ENCODE peak calls at places on chromosomes 2 and 18, in nine cellular contexts. Y is GM23248, V is H7, M is cardiac muscle cell, A is bronchial epithelial cell, Z is PC-9, F is fibroblast of mammary gland, T is IMR-90, G is RWPE2. E is an unnamed sample.

GRCh38 chr18:48871391-48872166 is 79.2 kb downstream of the SMAD7 start:
- DNase-seq in Y (no peak), V (no peak), M (no peak), A (no peak), Z (no peak), F (no peak), T (no peak), G (no peak), E (no peak)

GRCh38 chr2:134232868-134233732 is 20.8 kb upstream of the MGAT5 start:
- DNase-seq in Y (peak), V (no peak), M (no peak), A (peak), Z (peak), F (no peak), T (peak), G (no peak), E (no peak)

GRCh38 chr2:241617431-241618154 is 19.4 kb downstream of the THAP4 start:
- DNase-seq in Y (no peak), V (no peak), M (peak), A (peak), Z (no peak), F (no peak), T (no peak), G (no peak), E (peak)

GRCh38 chr2:194301946-194302345 is 1355.1 kb upstream of the SLC39A10 start:
- DNase-seq in Y (no peak), V (no peak), M (no peak), A (no peak), Z (no peak), F (no peak), T (no peak), G (no peak), E (no peak)

GRCh38 chr2:68734688-68735525 is at the start of gene ARHGAP25:
- DNase-seq in Y (no peak), V (no peak), M (no peak), A (no peak), Z (no peak), F (no peak), T (no peak), G (no peak), E (no peak)

GRCh38 chr2:225270053-225270452 is 129.5 kb upstream of the NYAP2 start:
- DNase-seq in Y (no peak), V (no peak), M (no peak), A (no peak), Z (no peak), F (no peak), T (no peak), G (no peak), E (no peak)

GRCh38 chr18:55256568-55257289 is 297.5 kb upstream of the CCDC68 start:
- DNase-seq in Y (peak), V (no peak), M (no peak), A (peak), Z (no peak), F (no peak), T (no peak), G (no peak), E (no peak)

GRCh38 chr2:74528600-74529356 is 728 bp downstream of the AUP1 start:
- DNase-seq in Y (no peak), V (no peak), M (no peak), A (no peak), Z (no peak), F (no peak), T (no peak), G (no peak), E (no peak)

GRCh38 chr2:210517169-210517693 is 39.2 kb upstream of the CPS1 start:
- DNase-seq in Y (no peak), V (no peak), M (no peak), A (no peak), Z (no peak), F (no peak), T (no peak), G (no peak), E (no peak)

GRCh38 chr2:24856791-24857211 is 63.2 kb downstream of the ADCY3 start:
- DNase-seq in Y (peak), V (no peak), M (no peak), A (no peak), Z (no peak), F (peak), T (no peak), G (no peak), E (peak)

GRCh38 chr18:42233908-42234307 is 278.9 kb downstream of the PIK3C3 start:
- DNase-seq in Y (no peak), V (no peak), M (no peak), A (no peak), Z (no peak), F (no peak), T (no peak), G (no peak), E (no peak)

GRCh38 chr2:230267556-230267955 is 42.0 kb downstream of the SP140 start:
- DNase-seq in Y (no peak), V (no peak), M (no peak), A (no peak), Z (no peak), F (no peak), T (no peak), G (no peak), E (no peak)

GRCh38 chr2:216688731-216689360 is 6.5 kb downstream of the IGFBP5 start:
- DNase-seq in Y (no peak), V (peak), M (no peak), A (no peak), Z (no peak), F (no peak), T (no peak), G (no peak), E (no peak)

GRCh38 chr2:216691210-216691741 is 4.1 kb downstream of the IGFBP5 start:
- DNase-seq in Y (peak), V (peak), M (peak), A (peak), Z (peak), F (peak), T (peak), G (no peak), E (peak)

GRCh38 chr2:216689397-216689796 is 6.0 kb downstream of the IGFBP5 start:
- DNase-seq in Y (no peak), V (no peak), M (no peak), A (no peak), Z (no peak), F (no peak), T (no peak), G (no peak), E (no peak)

GRCh38 chr2:216692636-216693413 is 2.5 kb downstream of the IGFBP5 start:
- DNase-seq in Y (peak), V (peak), M (peak), A (peak), Z (no peak), F (no peak), T (peak), G (no peak), E (peak)

DNA sequence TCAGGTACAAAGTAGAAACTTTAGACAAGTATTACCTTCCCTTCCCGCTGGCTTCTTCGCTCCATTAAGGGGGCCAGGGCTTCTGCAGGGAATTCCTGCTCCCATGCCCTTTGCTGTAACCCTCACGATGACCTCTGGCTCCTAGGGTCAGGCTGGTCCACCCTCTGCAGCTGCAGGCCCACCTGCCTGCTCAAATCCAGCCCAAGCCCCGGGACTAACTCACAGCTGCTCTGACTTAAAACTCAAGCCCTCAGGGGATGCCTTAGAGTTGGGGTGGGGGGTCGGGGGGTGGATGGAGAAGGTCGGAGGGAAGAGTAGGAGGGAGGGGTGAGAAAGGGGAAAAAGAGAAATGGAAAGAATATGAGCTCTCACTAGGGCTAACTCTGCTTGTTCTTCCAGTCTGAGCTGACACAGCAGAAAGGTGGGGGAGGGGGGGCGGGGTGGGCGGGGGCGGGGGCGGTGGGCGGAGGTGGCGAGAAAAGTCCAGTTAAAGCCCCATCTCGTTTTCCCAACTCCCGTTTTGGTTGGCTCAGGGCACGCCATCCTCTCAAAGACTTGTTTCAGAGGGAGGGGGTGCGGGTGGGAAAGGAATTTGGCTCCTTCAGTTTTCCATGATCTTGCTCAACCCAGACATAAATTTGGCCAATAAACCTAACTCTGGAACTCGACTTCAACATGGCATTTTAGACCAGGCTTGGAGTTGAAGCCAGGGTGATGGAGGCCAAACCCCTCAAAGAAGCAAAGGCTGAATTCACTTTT is 4.7 kb downstream of the IGFBP5 start:
- DNase-seq in Y (peak), V (peak), M (no peak), A (no peak), Z (no peak), F (peak), T (peak), G (no peak), E (no peak)
- H3K4me3 ChIP-seq in Y (peak), V (no peak), M (peak), A (no peak), Z (no peak), F (no peak), T (peak), G (no peak), E (no peak)

GRCh38 chr2:15941483-15941853 is 1.1 kb downstream of the MYCN start:
- DNase-seq in Y (no peak), V (peak), M (peak), A (no peak), Z (no peak), F (no peak), T (no peak), G (no peak), E (no peak)

GRCh38 chr2:15942711-15943345 is 2.5 kb downstream of the MYCN start:
- DNase-seq in Y (no peak), V (peak), M (peak), A (no peak), Z (no peak), F (no peak), T (no peak), G (no peak), E (no peak)

GRCh38 chr2:15943378-15943851 is 3.1 kb downstream of the MYCN start:
- DNase-seq in Y (no peak), V (peak), M (peak), A (no peak), Z (no peak), F (no peak), T (no peak), G (no peak), E (no peak)

GRCh38 chr2:15940661-15941482 is 522 bp downstream of the MYCN start:
- DNase-seq in Y (peak), V (no peak), M (peak), A (no peak), Z (no peak), F (no peak), T (no peak), G (no peak), E (no peak)

GRCh38 chr2:15941970-15942710 is 1.8 kb downstream of the MYCN start:
- DNase-seq in Y (peak), V (peak), M (peak), A (no peak), Z (no peak), F (no peak), T (no peak), G (no peak), E (no peak)
- H3K4me3 ChIP-seq in Y (peak), V (peak), M (peak), A (no peak), Z (no peak), F (no peak), T (no peak), G (no peak), E (peak)

DNA sequence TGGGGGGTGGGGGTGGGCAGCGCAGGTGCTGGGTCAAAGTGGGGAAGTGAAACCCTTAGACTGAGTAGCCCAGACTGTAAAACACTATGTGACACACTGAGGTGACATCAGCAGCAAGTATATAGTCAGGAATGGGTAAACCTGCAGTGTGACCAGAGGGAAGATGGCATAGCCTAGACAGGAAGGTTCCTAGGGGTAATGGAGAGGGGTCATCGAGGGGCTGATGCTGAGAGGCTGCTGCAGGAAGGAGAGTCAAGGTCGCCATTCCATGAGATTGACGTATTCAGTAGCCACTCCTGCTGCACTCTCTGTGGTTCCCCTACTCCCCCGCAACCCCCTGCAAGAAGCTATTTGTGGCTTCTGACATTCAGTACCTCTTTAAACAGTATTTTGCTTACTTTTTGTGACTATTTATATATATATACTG is 111.7 kb downstream of the CHST9 start:
- DNase-seq in Y (no peak), V (no peak), M (no peak), A (no peak), Z (no peak), F (no peak), T (no peak), G (no peak), E (no peak)
- H3K4me3 ChIP-seq in Y (no peak), V (no peak), M (no peak), A (no peak), Z (no peak), F (no peak), T (no peak), G (no peak), E (no peak)

GRCh38 chr2:61443342-61444041 is 27.4 kb downstream of the USP34 start:
- DNase-seq in Y (no peak), V (no peak), M (no peak), A (no peak), Z (no peak), F (no peak), T (no peak), G (no peak), E (no peak)
- H3K4me3 ChIP-seq in Y (no peak), V (no peak), M (no peak), A (no peak), Z (no peak), F (no peak), T (no peak), G (no peak), E (no peak)

GRCh38 chr18:72543362-72544055 is 633 bp downstream of the CBLN2 start:
- DNase-seq in Y (peak), V (peak), M (peak), A (no peak), Z (no peak), F (no peak), T (no peak), G (no peak), E (no peak)

GRCh38 chr18:72544092-72544886 is at the start of gene CBLN2:
- DNase-seq in Y (peak), V (peak), M (peak), A (peak), Z (no peak), F (peak), T (peak), G (peak), E (peak)

GRCh38 chr18:72541871-72542690 is 2.1 kb downstream of the CBLN2 start:
- DNase-seq in Y (no peak), V (peak), M (peak), A (no peak), Z (no peak), F (no peak), T (no peak), G (no peak), E (no peak)

GRCh38 chr18:72539861-72540260 is 4.3 kb downstream of the CBLN2 start:
- DNase-seq in Y (no peak), V (no peak), M (no peak), A (no peak), Z (no peak), F (no peak), T (no peak), G (no peak), E (no peak)

DNA sequence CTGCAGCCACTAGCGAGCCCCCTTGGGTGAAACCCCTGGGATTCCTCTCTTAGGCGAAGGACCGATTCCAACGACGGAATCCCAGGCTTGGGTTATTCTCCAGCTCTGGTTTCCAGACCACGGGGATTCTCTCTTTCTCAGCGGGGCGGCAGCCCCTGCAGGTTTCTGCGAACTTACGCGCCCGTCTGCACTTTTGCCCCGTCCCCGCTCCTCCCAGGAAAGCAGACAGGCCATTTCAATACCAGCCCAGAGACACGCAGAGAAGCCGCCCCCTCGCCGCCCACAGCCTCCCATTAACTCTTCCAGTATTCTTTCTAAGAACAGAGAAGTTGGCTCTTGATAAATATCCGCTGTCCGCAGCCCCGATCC is 1.2 kb downstream of the CBLN2 start:
- DNase-seq in Y (peak), V (peak), M (peak), A (no peak), Z (no peak), F (no peak), T (no peak), G (no peak), E (peak)
- H3K4me3 ChIP-seq in Y (no peak), V (peak), M (peak), A (no peak), Z (no peak), F (no peak), T (no peak), G (no peak), E (no peak)

GRCh38 chr2:127101756-127102463 is 5.0 kb downstream of the BIN1 start:
- DNase-seq in Y (no peak), V (no peak), M (no peak), A (no peak), Z (no peak), F (no peak), T (no peak), G (no peak), E (no peak)

GRCh38 chr2:127103243-127104165 is 3.5 kb downstream of the BIN1 start:
- DNase-seq in Y (no peak), V (peak), M (no peak), A (no peak), Z (no peak), F (no peak), T (no peak), G (peak), E (no peak)

GRCh38 chr2:127100261-127101047 is 6.5 kb downstream of the BIN1 start:
- DNase-seq in Y (peak), V (peak), M (no peak), A (peak), Z (peak), F (no peak), T (peak), G (peak), E (no peak)

GRCh38 chr2:127102464-127103242 is 4.3 kb downstream of the BIN1 start:
- DNase-seq in Y (no peak), V (no peak), M (no peak), A (no peak), Z (no peak), F (no peak), T (no peak), G (peak), E (no peak)

GRCh38 chr2:127101048-127101611 is 5.8 kb downstream of the BIN1 start:
- DNase-seq in Y (no peak), V (no peak), M (no peak), A (no peak), Z (no peak), F (no peak), T (no peak), G (no peak), E (no peak)
- H3K4me3 ChIP-seq in Y (no peak), V (no peak), M (no peak), A (no peak), Z (no peak), F (no peak), T (no peak), G (no peak), E (no peak)

DNA sequence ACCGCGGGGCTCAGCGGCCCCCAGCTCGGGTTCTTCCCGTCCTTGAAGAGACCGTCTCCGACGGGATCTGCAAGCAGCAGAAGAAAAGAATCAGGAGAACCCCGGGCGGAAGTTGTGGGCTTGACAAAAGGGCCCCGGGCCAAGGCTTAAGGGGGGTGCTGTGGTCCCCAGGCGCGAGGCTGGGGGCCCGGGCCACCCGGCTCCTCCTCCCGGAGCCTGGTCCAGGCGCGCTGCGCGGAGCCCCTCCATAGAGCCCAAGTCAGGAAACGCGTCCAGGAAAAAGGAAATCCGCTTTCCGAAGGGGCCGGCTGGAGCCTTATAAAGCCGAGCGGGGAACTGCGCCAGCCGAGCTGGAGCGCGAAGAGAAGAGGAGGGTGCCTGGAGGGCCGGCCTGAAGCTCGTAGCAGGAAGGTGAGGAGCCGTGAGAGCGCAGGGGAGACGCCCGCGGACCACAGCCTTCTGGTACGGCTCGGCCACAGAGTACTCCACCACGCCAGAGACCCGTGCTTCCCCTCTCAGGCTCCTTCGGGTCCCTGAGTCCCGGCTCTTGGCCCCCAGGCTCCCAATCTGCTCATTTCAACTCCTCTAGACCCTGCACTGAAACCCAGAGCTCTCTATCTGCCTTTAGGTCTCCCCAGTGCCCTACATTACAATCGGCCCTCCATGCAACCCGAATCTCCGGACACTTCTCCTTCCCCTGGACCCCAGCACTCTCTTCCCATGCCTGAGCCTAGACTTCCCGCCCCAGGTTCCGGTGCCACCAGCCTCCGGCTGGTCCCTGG is 554 bp downstream of the FEV start:
- DNase-seq in Y (peak), V (peak), M (no peak), A (no peak), Z (no peak), F (no peak), T (no peak), G (peak), E (no peak)
- H3K4me3 ChIP-seq in Y (no peak), V (peak), M (peak), A (no peak), Z (no peak), F (no peak), T (no peak), G (no peak), E (no peak)

DNA sequence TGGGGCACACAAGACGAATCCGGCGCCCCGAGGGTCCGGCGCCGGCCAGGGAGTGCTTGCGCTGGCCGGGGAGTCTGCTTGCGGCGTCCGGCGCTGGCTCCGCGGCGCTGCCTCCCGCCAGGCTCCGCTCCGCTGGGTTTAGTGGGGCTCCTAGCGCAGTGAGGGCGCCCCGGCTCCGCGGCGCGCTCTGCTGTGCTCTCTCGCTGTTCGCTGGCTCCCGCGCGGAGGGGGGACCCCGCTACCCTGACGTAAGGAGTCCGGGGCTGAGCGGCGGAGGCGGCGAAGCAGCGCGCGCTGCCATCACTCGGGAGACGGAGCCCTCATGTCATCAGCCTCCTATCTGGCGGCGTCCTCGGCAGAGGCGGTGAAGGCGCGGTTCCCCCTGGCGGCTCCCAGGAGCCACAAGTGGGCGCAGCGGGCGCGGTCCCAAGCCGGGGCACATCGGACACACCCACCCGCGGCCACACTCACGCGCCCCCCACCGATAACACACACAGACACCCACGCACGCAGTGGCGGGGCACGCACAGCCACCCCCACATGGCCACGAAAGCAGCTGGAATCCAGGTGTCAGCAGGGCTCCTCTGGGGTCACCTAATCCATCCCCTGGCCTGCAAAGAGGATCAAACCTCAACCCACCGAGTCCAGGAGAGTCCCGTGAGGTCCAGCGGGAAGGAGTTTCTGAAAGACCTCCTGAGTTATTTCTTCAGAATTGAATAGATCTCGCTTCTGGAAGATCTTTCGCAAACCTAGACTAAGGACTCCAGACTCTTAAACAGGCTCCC is at the start of gene C1QL2:
- DNase-seq in Y (peak), V (peak), M (peak), A (no peak), Z (no peak), F (no peak), T (no peak), G (no peak), E (no peak)
- H3K4me3 ChIP-seq in Y (peak), V (peak), M (peak), A (no peak), Z (no peak), F (no peak), T (no peak), G (no peak), E (no peak)

GRCh38 chr2:199364153-199364552 is 93.6 kb downstream of the SATB2 start:
- DNase-seq in Y (no peak), V (no peak), M (no peak), A (no peak), Z (no peak), F (no peak), T (no peak), G (no peak), E (no peak)
- H3K4me3 ChIP-seq in Y (no peak), V (no peak), M (no peak), A (no peak), Z (no peak), F (no peak), T (no peak), G (no peak), E (no peak)